ENCODE peak calls at places on chromosome 1, in four cellular contexts. X, R, M and I are unnamed samples.

GRCh38 chr1:184759097-184759496 is 4.4 kb upstream of the EDEM3 start:
- DNase-seq in R (no peak), X (no peak), M (no peak), I (no peak)

GRCh38 chr1:237779356-237779755 is 111.4 kb downstream of the ZP4 start:
- DNase-seq in X (no peak), R (no peak), M (no peak), I (no peak)

GRCh38 chr1:172085372-172085771 is 244.1 kb downstream of the DNM3 start:
- DNase-seq in X (no peak), R (no peak), M (no peak), I (no peak)

GRCh38 chr1:64194168-64195088 is 9.0 kb upstream of the UBE2U start:
- DNase-seq in X (no peak), M (no peak), R (no peak), I (no peak)

GRCh38 chr1:109193653-109194590 is 19.8 kb upstream of the SARS1 start:
- DNase-seq in X (no peak), M (no peak), R (peak), I (peak)

GRCh38 chr1:153476491-153477093 is 16.1 kb upstream of the S100A7 start:
- DNase-seq in X (no peak), R (no peak), M (no peak), I (no peak)

GRCh38 chr1:162985816-162986215 is 83.3 kb upstream of the RGS4 start:
- DNase-seq in M (no peak), X (no peak), R (no peak), I (no peak)

GRCh38 chr1:168801032-168801745 is 72.2 kb upstream of the DPT start:
- DNase-seq in M (no peak), R (no peak), X (no peak), I (no peak)

GRCh38 chr1:39268906-39269305 is 64.4 kb downstream of the MACF1 start:
- DNase-seq in M (no peak), R (no peak), X (no peak), I (no peak)

DNA sequence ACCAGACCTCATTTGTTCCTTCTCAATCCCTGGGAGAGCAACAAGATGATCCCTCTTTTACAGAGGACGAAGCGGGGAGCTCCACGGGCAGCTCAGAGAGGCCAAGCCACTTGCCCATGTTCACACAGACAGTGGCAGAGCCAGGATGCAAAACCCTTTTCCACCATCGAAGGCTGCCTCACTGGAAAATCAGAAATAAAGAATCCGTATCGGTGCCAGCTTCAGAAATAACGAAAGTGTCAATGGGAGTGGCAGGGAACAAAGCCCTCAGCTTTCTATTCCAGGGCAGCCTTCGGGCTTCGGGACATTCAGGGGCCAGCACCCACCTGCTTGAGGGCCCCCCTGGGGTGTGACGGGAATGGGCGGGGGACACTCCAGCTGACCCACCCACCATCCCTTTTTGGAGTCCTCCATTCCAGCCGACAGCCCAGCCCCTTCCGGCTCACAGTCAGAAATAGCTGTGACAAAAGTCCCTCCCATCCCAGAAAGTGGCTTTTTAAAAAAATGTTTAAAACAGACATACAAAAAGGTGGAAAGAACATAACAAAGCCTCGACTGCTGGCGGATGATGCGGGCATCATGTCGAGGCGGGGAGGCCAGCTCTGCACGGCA is 6.0 kb downstream of the IFFO2 start:
- DNase-seq in X (no peak), R (no peak), M (peak), I (no peak)
- TF ChIP-seq POLR2A in X (peak), R (no peak), M (no peak), I (no peak)

DNA sequence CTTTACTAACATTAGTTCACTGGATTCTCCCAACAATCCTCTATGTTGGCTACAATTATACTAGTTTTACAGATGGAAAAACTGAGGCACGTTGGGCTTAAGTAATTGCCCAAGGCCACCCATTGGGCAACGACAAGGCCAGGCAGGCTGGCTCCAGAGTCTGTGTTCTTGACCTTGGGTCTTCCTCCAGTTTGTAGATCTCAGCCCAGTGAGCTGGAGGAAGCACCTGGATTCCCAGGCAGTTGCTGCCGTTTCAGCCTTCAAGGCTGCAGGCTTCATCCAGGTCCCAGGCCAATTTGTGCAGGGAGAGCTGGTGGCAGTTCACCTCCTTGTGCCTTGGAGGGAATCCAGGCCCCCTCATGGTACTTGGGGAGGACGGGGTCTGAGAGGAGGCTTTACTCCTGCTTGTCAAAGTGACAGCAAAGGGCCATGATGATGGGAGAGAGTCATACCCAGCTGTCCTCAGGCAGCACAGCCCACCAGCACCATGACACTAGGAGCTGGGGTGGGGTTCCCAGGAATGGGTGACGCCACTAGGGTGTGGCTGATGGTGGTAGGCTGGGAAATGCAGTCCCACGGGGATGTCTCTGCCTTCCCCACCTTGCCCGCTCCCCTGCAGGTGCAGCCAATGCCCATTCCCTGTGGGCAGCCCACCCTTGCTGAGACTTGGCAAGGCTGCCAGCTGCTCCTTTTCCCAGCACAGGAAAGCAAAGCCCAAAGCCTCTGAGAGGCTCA is 27.1 kb downstream of the PKP1 start:
- DNase-seq in R (no peak), X (no peak), M (no peak), I (no peak)
- TF ChIP-seq POLR2A in R (no peak), X (no peak), M (no peak), I (no peak)

DNA sequence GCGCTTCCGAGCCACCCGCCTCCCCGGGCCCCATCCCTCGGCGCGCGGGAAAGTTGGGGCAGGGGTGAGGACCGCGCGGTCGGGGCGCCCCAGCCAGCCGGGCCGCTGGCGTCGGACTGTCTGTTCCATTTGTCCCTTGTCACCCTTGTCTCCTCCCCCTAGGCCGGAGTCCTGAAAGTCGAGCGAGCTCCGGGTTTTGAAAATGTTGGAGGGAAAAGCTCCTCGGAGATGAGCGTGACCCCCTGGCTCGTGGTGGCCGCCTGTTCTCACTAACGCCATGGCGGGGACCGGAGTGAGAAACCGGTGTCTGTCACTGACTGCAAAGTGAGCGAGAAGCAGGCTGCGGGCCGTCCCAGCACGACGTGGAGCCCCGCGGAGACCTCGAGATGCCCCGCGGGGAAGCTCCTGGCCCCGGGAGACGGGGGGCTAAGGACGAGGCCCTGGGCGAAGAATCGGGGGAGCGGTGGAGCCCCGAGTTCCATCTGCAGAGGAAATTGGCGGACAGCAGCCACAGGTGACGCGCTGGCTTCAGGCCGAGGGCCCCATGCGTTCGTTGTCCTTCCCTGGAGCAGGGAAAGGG is 491 bp downstream of the PER3 start:
- DNase-seq in M (peak), R (no peak), X (peak), I (no peak)
- TF ChIP-seq POLR2A in M (no peak), R (no peak), X (no peak), I (no peak)

DNA sequence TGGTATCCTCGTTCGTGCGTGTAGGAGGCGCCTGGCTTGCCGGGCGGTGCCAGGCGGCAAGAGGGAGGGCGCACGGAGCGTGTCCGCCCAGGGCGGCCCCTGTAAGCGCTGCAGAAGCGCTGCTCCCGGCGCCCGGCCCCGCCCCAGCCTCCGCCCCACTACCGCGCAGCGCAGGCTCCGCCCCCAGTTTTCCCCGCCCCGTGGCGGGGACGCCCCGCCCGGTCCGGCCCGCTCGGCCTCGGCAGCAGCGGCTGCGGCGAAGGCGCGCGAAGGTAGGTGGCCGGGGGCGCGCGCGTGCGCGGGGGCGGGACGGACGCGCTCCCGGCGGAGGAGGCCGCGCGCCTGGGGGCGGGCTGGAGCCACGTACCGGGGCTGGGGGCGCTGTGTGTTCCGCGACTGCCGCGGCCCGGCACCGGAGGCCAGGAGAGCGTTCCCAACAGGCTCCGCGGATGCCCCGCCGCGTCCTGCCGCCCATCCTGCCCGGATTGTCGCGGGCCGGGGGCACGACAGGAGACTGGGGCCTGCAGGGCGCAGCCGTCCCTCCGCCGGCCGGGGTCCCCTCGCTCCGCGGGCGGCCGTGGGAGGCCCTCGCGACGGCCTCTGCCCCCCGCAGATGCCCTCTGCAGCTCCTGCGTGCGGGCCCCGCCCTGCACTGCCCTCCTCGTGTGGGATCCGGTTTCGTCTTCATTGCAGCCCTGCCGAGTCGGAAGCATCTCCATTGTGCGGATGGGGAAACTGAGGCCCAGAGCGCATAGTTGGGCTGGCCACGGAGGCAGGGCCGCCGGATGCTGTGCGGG is 7.7 kb upstream of the CROCC start:
- DNase-seq in R (peak), X (peak), M (peak), I (peak)
- TF ChIP-seq POLR2A in R (no peak), X (no peak), M (no peak), I (no peak)